ENCODE peak calls at places on chromosomes 3 and 15, in nine cellular contexts. G, O, J, C, Q, H, W, I and A are unnamed samples.

GRCh38 chr15:99433757-99434211 is 132.0 kb upstream of the MEF2A start:
- DNase-seq in G (no peak), O (no peak), J (no peak), C (no peak), Q (no peak), H (no peak), W (no peak), I (no peak), A (no peak)

GRCh38 chr15:79028411-79028964 is 62.1 kb downstream of the RASGRF1 start:
- DNase-seq in G (peak; percentile 24), O (peak; percentile 62), J (no peak), C (peak; percentile 80), Q (peak; percentile 63), H (peak; percentile 31), W (no peak), I (peak; percentile 64), A (peak; percentile 58)

GRCh38 chr3:127731546-127731945 is 58.8 kb downstream of the ABTB1 start:
- DNase-seq in G (no peak), O (no peak), J (no peak), C (no peak), Q (no peak), H (no peak), W (no peak), I (no peak), A (no peak)

GRCh38 chr15:31801152-31801551 is 229.2 kb upstream of the CHRNA7 start:
- DNase-seq in G (no peak), O (no peak), J (no peak), C (no peak), Q (no peak), H (no peak), W (no peak), I (no peak), A (no peak)

GRCh38 chr3:195087321-195087720 is 183.6 kb downstream of the XXYLT1 start:
- DNase-seq in G (no peak), O (no peak), J (no peak), C (peak; percentile 46), Q (no peak), H (no peak), W (no peak), I (no peak), A (no peak)

GRCh38 chr3:191105418-191105817 is 93.6 kb upstream of the OSTN start:
- DNase-seq in G (no peak), O (no peak), J (no peak), C (no peak), Q (no peak), H (no peak), W (no peak), I (no peak), A (no peak)

GRCh38 chr3:123421353-123422174 is 27.3 kb downstream of the ADCY5 start:
- DNase-seq in G (no peak), O (no peak), J (no peak), C (no peak), Q (no peak), H (no peak), W (peak; percentile 14), I (peak; percentile 54), A (peak; percentile 41)

GRCh38 chr3:196563721-196564225 is 4.6 kb downstream of the WDR53 start:
- DNase-seq in G (no peak), O (peak; percentile 54), J (peak; percentile 76), C (no peak), Q (no peak), H (peak; percentile 66), W (peak; percentile 32), I (no peak), A (no peak)

GRCh38 chr15:41494922-41495735 is 1.5 kb downstream of the ITPKA start:
- DNase-seq in G (no peak), O (peak; percentile 59), J (no peak), C (peak; percentile 74), Q (no peak), H (no peak), W (no peak), I (peak; percentile 60), A (no peak)
- TF ChIP-seq EZH2 in G (peak; percentile 97), O (no peak), J (no peak), C (peak; percentile 92), Q (no peak), H (peak; percentile 87), W (peak; percentile 99), I (peak; percentile 63), A (no peak)

DNA sequence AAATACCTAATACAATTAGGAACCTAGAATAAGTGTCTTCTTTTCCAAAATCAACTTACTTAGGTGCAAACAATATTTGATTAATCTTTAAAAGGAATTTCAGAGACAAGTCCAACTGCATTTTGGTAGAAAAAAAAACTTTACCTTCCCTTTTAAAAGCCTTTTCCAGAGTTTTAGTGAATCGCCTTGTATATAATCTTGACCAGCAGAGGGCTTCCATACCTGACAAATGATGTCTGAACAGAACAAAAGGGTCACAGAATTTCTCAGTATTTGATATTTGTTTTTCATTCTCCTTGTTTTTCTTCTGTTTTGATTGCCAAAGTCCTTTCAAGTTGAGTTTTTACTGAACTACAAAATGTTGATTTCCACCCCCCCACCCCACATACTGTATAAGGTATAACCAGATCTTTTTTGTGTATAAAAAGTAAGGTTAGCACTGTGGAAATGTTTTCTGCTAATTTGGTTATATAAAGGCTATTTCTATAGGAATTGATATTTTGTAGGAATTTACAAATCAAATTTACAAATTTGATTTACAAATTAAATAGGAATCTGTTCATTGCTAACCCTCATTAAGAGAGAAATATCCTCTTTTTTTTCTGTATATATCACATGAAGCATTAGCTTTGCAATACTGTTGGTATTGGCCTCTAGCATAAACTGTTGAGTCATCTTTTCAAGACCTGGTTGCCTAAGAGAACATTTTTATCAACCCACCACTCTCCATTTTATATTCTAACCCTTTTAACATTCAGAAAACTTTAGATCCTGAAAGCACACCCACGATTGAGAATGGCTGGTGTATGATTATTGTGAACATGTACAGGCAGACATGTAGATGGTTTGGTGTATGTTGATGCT is 464.1 kb upstream of the RARB start:
- DNase-seq in G (peak; percentile 59), O (no peak), J (no peak), C (peak; percentile 74), Q (peak; percentile 15), H (peak; percentile 40), W (peak; percentile 18), I (peak; percentile 63), A (no peak)
- TF ChIP-seq CTCF in G (peak; percentile 61), O (no peak), J (peak; percentile 72), C (peak; percentile 83), Q (peak; percentile 35), H (peak; percentile 38), W (peak; percentile 64), I (peak; percentile 70), A (peak; percentile 42)

GRCh38 chr15:92393994-92394326 is 279 bp downstream of the ST8SIA2 start:
- DNase-seq in G (no peak), O (no peak), J (no peak), C (peak; percentile 64), Q (no peak), H (peak; percentile 2), W (no peak), I (peak; percentile 19), A (no peak)
- H2AFZ ChIP-seq in G (no peak overlapping the region), O (no peak overlapping the region), J (no peak overlapping the region), C (peak overlapping the region; percentile 98), Q (no peak overlapping the region), H (peak overlapping the region; percentile 33), W (peak overlapping the region; percentile 85), I (peak overlapping the region; percentile 60), A (no peak overlapping the region)

GRCh38 chr15:72676838-72677237 is 9.1 kb downstream of the HIGD2B start:
- DNase-seq in G (no peak), O (no peak), J (no peak), C (no peak), Q (no peak), H (no peak), W (no peak), I (no peak), A (no peak)

DNA sequence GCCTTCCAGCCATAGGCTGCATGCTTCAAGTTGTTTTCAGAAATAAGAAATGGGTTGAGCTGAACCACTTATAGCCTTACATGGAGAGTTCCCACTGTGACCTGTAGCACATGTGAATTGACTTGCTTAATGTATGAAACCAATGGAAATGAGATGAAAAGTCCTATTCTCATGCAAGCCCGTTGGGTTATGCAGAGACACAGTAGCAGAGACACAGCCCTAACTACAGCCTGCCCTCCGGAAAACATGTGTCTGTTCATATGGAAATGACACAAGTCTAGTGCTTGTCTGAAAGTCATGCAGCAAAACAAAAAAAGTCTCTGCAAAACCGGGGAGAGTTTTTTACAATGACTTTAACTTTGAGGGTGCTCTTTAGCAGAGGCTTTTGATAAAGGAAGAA is 14.5 kb downstream of the HIGD2B start:
- DNase-seq in G (no peak), O (no peak), J (peak; percentile 31), C (peak; percentile 10), Q (no peak), H (no peak), W (no peak), I (no peak), A (no peak)
- TF ChIP-seq EZH2 in G (no peak), O (no peak), J (no peak), C (no peak), Q (no peak), H (no peak), W (no peak), I (no peak), A (no peak)